ENCODE peak calls at places on chromosome 4, in seven cellular contexts. G, X, R, M, O, T and I are unnamed samples.

GRCh38 chr4:186693894-186694293 is 29.8 kb downstream of the FAT1 start:
- DNase-seq in G (no peak), X (no peak), R (no peak), M (no peak), O (no peak), T (no peak), I (no peak)

GRCh38 chr4:13872145-13872544 is 244.6 kb upstream of the BOD1L1 start:
- DNase-seq in G (no peak), X (no peak), R (no peak), M (no peak), O (no peak), T (no peak), I (no peak)

GRCh38 chr4:16233569-16234177 is 7.4 kb upstream of the TAPT1 start:
- DNase-seq in G (no peak), X (no peak), R (peak; percentile 89), M (no peak), O (no peak), T (no peak), I (no peak)

GRCh38 chr4:15341733-15342300 is 86.0 kb upstream of the C1QTNF7 start:
- DNase-seq in G (peak; percentile 56), X (no peak), R (no peak), M (no peak), O (no peak), T (no peak), I (no peak)

GRCh38 chr4:153595894-153596601 is 88.0 kb upstream of the TLR2 start:
- DNase-seq in G (no peak), X (no peak), R (no peak), M (no peak), O (no peak), T (no peak), I (no peak)

GRCh38 chr4:41394362-41394960 is 137.7 kb downstream of the UCHL1 start:
- DNase-seq in G (no peak), X (no peak), R (no peak), M (no peak), O (no peak), T (no peak), I (no peak)

GRCh38 chr4:88645994-88646393 is 51.6 kb downstream of the NAP1L5 start:
- DNase-seq in G (no peak), X (no peak), R (no peak), M (no peak), O (no peak), T (no peak), I (no peak)

GRCh38 chr4:151486166-151486565 is 77.2 kb downstream of the FHIP1A start:
- DNase-seq in G (no peak), X (no peak), R (no peak), M (peak; percentile 49), O (peak; percentile 63), T (no peak), I (no peak)

GRCh38 chr4:23991444-23991843 is 101.6 kb upstream of the PPARGC1A start:
- DNase-seq in G (no peak), X (no peak), R (peak; percentile 16), M (no peak), O (no peak), T (no peak), I (no peak)

GRCh38 chr4:86358176-86358701 is 1.6 kb downstream of the MAPK10 start:
- DNase-seq in G (no peak), X (no peak), R (peak; percentile 15), M (no peak), O (no peak), T (no peak), I (no peak)

GRCh38 chr4:132587626-132588025 is 561.5 kb upstream of the PCDH10 start:
- DNase-seq in G (no peak), X (no peak), R (no peak), M (no peak), O (no peak), T (peak; percentile 9), I (no peak)

GRCh38 chr4:169106696-169107229 is 96.7 kb upstream of the CBR4 start:
- DNase-seq in G (no peak), X (no peak), R (no peak), M (no peak), O (no peak), T (no peak), I (no peak)

GRCh38 chr4:175633310-175633709 is 178.8 kb downstream of the GPM6A start:
- DNase-seq in G (no peak), X (no peak), R (no peak), M (no peak), O (no peak), T (no peak), I (no peak)

GRCh38 chr4:3177905-3178304 is 71.1 kb upstream of the MSANTD1 start:
- DNase-seq in G (no peak), X (no peak), R (no peak), M (no peak), O (no peak), T (no peak), I (no peak)

GRCh38 chr4:93031431-93032098 is 727.8 kb downstream of the GRID2 start:
- DNase-seq in G (no peak), X (no peak), R (peak; percentile 43), M (no peak), O (no peak), T (no peak), I (no peak)

GRCh38 chr4:40322853-40323252 is 12.3 kb upstream of the CHRNA9 start:
- DNase-seq in G (no peak), X (no peak), R (no peak), M (no peak), O (no peak), T (no peak), I (no peak)

GRCh38 chr4:681736-682451 is 7.1 kb downstream of the SLC49A3 start:
- DNase-seq in G (peak; percentile 67), X (no peak), R (peak; percentile 52), M (no peak), O (no peak), T (no peak), I (peak; percentile 75)

GRCh38 chr4:101555341-101555880 is 208.1 kb upstream of the PPP3CA start:
- DNase-seq in G (no peak), X (no peak), R (no peak), M (no peak), O (no peak), T (no peak), I (no peak)

GRCh38 chr4:163810757-163811156 is 316.3 kb downstream of the TMA16 start:
- DNase-seq in G (no peak), X (no peak), R (no peak), M (no peak), O (no peak), T (no peak), I (no peak)

GRCh38 chr4:20662851-20663250 is 37.4 kb upstream of the PACRGL start:
- DNase-seq in G (no peak), X (no peak), R (no peak), M (peak; percentile 14), O (no peak), T (peak; percentile 23), I (no peak)